ENCODE peak calls at places on chromosome 13, in ten cellular contexts. F, B, U, D, E, V, S, K, Z and R are unnamed samples.

GRCh38 chr13:26228080-26228479 is 6.0 kb upstream of the RNF6 start:
- DNase-seq in D (no peak), F (no peak), V (no peak), K (no peak), U (no peak), S (no peak), B (no peak), Z (no peak), E (no peak), R (no peak)

GRCh38 chr13:78976696-78977095 is 317.7 kb upstream of the OBI1 start:
- DNase-seq in E (no peak), K (no peak), B (no peak), V (no peak), Z (no peak), F (peak), D (no peak), U (no peak), S (no peak), R (no peak)

GRCh38 chr13:108322206-108322824 is 52.8 kb downstream of the TNFSF13B start:
- DNase-seq in Z (no peak), B (peak), K (peak), D (peak), F (no peak), U (no peak), E (peak), V (no peak), S (no peak), R (peak)

GRCh38 chr13:47004022-47004421 is 107.2 kb upstream of the HTR2A start:
- DNase-seq in F (no peak), S (no peak), U (no peak), D (peak), Z (no peak), V (no peak), B (peak), K (no peak), E (no peak), R (no peak)

GRCh38 chr13:44649118-44649455 is 73.0 kb upstream of the TSC22D1 start:
- DNase-seq in S (no peak), F (no peak), K (no peak), E (no peak), U (peak), B (no peak), D (no peak), Z (no peak), V (no peak), R (no peak)

GRCh38 chr13:47277774-47278173 is 380.9 kb upstream of the HTR2A start:
- DNase-seq in K (peak), V (no peak), D (peak), U (no peak), B (peak), F (no peak), S (no peak), Z (no peak), E (no peak), R (no peak)

GRCh38 chr13:30798776-30799625 is 63.7 kb downstream of the ALOX5AP start:
- DNase-seq in Z (no peak), S (no peak), D (no peak), B (peak), V (no peak), U (no peak), K (no peak), E (no peak), F (no peak), R (no peak)

GRCh38 chr13:46685006-46685730 is 111.8 kb downstream of the ESD start:
- DNase-seq in V (no peak), K (no peak), F (no peak), E (no peak), S (no peak), Z (no peak), B (no peak), U (no peak), D (no peak), R (no peak)

GRCh38 chr13:47875206-47875605 is 125.9 kb downstream of the SUCLA2 start:
- DNase-seq in E (no peak), D (no peak), V (no peak), U (no peak), S (no peak), Z (no peak), K (no peak), F (no peak), B (no peak), R (no peak)

GRCh38 chr13:68806125-68806524 is 1301.5 kb upstream of the ATXN8OS start:
- DNase-seq in Z (no peak), B (no peak), U (no peak), E (no peak), K (no peak), F (no peak), D (no peak), V (no peak), S (no peak), R (no peak)

GRCh38 chr13:32695602-32696250 is 109.5 kb downstream of the PDS5B start:
- DNase-seq in U (no peak), K (no peak), F (no peak), V (no peak), B (no peak), D (peak), E (no peak), S (no peak), Z (no peak), R (no peak)

GRCh38 chr13:30466358-30466714 is 600 bp upstream of the HMGB1 start:
- DNase-seq in D (no peak), K (peak), F (no peak), E (no peak), B (peak), U (no peak), Z (no peak), V (peak), S (no peak), R (peak)

GRCh38 chr13:80529734-80530133 is 188.8 kb upstream of the SPRY2 start:
- DNase-seq in S (no peak), K (peak), E (no peak), F (no peak), Z (no peak), B (peak), D (no peak), U (no peak), V (no peak), R (no peak)

GRCh38 chr13:37429976-37430375 is 168.6 kb downstream of the POSTN start:
- DNase-seq in U (no peak), V (no peak), F (no peak), D (peak), Z (no peak), K (peak), E (no peak), B (peak), S (no peak), R (peak)

GRCh38 chr13:32723987-32724386 is 137.7 kb downstream of the PDS5B start:
- DNase-seq in D (no peak), U (no peak), E (no peak), K (no peak), S (no peak), F (no peak), Z (no peak), B (no peak), V (no peak), R (no peak)

GRCh38 chr13:110885516-110885915 is 29.4 kb downstream of the ANKRD10 start:
- DNase-seq in Z (no peak), S (no peak), V (no peak), E (no peak), D (no peak), K (no peak), F (no peak), B (no peak), U (no peak), R (no peak)

GRCh38 chr13:44148159-44148929 is 225.3 kb upstream of the SERP2 start:
- DNase-seq in V (no peak), U (no peak), Z (no peak), E (no peak), K (no peak), S (no peak), D (no peak), F (no peak), B (peak), R (no peak)

GRCh38 chr13:103188688-103189326 is 122.6 kb upstream of the SLC10A2 start:
- DNase-seq in F (no peak), E (no peak), B (peak), K (peak), D (peak), U (no peak), V (no peak), Z (no peak), S (no peak), R (no peak)

GRCh38 chr13:29888306-29888705 is 37.9 kb upstream of the UBL3 start:
- DNase-seq in E (no peak), U (no peak), K (no peak), Z (no peak), D (peak), B (peak), V (no peak), F (no peak), S (no peak), R (peak)

GRCh38 chr13:97653741-97654140 is 219.8 kb downstream of the RAP2A start:
- DNase-seq in F (no peak), U (no peak), K (peak), Z (no peak), S (no peak), B (no peak), V (no peak), E (no peak), D (peak), R (peak)

GRCh38 chr13:51874651-51875050 is 12.9 kb downstream of the CCDC70 start:
- DNase-seq in Z (no peak), V (no peak), E (no peak), U (no peak), K (no peak), F (no peak), B (no peak), D (no peak), S (no peak), R (no peak)

GRCh38 chr13:46077260-46077659 is 24.7 kb upstream of the ZC3H13 start:
- DNase-seq in U (no peak), K (no peak), E (no peak), D (no peak), F (no peak), V (no peak), Z (no peak), B (no peak), S (no peak), R (no peak)

GRCh38 chr13:94413545-94413944 is 65.9 kb downstream of the DCT start:
- DNase-seq in V (no peak), D (no peak), E (no peak), K (no peak), U (no peak), F (no peak), S (no peak), Z (no peak), B (no peak), R (no peak)

GRCh38 chr13:84191199-84191598 is 308.9 kb upstream of the SLITRK1 start:
- DNase-seq in Z (no peak), U (no peak), V (no peak), E (no peak), S (no peak), K (no peak), D (no peak), B (no peak), F (no peak), R (no peak)

GRCh38 chr13:35256459-35257148 is 219.9 kb downstream of the MAB21L1 start:
- DNase-seq in D (no peak), E (no peak), B (no peak), Z (no peak), F (no peak), K (no peak), U (no peak), S (no peak), V (no peak), R (no peak)

GRCh38 chr13:36395280-36395679 is 37.0 kb upstream of the CCNA1 start:
- DNase-seq in E (no peak), K (peak), S (no peak), D (peak), U (no peak), B (peak), V (no peak), Z (no peak), F (no peak), R (peak)

GRCh38 chr13:104875008-104875762 is 1660.3 kb downstream of the EFNB2 start:
- DNase-seq in U (no peak), D (no peak), F (no peak), Z (peak), V (no peak), E (no peak), S (no peak), B (no peak), K (no peak), R (no peak)

GRCh38 chr13:52127783-52128702 is 830 bp downstream of the NEK5 start:
- DNase-seq in U (peak), K (peak), F (peak), Z (peak), D (peak), S (peak), V (peak), E (peak), B (peak), R (peak)

GRCh38 chr13:60654405-60654804 is 257.4 kb downstream of the TDRD3 start:
- DNase-seq in B (peak), U (peak), K (peak), F (peak), S (no peak), Z (no peak), E (no peak), V (peak), D (peak), R (peak)

GRCh38 chr13:48636550-48636949 is 17.2 kb upstream of the CYSLTR2 start:
- DNase-seq in S (no peak), F (no peak), D (peak), E (no peak), V (no peak), Z (no peak), U (no peak), K (peak), B (peak), R (peak)

GRCh38 chr13:110676057-110676510 is 29.8 kb downstream of the CARS2 start:
- DNase-seq in E (no peak), V (no peak), B (no peak), U (no peak), K (no peak), Z (no peak), F (no peak), S (no peak), D (no peak), R (no peak)

GRCh38 chr13:40346592-40346991 is 319.8 kb downstream of the FOXO1 start:
- DNase-seq in Z (no peak), S (no peak), D (no peak), F (no peak), B (no peak), E (no peak), V (no peak), K (no peak), U (no peak), R (no peak)

GRCh38 chr13:109669956-109670355 is 116.4 kb downstream of the IRS2 start:
- DNase-seq in S (no peak), Z (no peak), V (no peak), D (no peak), F (no peak), K (no peak), B (no peak), U (no peak), E (no peak), R (no peak)
- TF ChIP-seq CTCF in S (no peak), Z (no peak), V (no peak), D (no peak), F (no peak), K (no peak), B (no peak), U (no peak), E (no peak), R (no peak)

GRCh38 chr13:90654970-90655369 is 692.5 kb upstream of the MIR17HG start:
- DNase-seq in U (no peak), E (no peak), D (no peak), V (no peak), K (no peak), S (no peak), Z (no peak), F (no peak), B (no peak), R (no peak)
- TF ChIP-seq CTCF in U (no peak), E (no peak), D (no peak), V (no peak), K (no peak), S (no peak), Z (no peak), F (no peak), B (no peak), R (no peak)

GRCh38 chr13:99086869-99087129 is 108.9 kb upstream of the DOCK9 start:
- DNase-seq in E (no peak), B (peak), F (no peak), D (no peak), S (no peak), U (no peak), Z (no peak), V (peak), K (peak), R (no peak)
- TF ChIP-seq CTCF in E (no peak), B (no peak), F (no peak), D (no peak), S (no peak), U (no peak), Z (no peak), V (no peak), K (no peak), R (no peak)

GRCh38 chr13:96229356-96229755 is 139.4 kb downstream of the HS6ST3 start:
- DNase-seq in U (no peak), D (peak), S (no peak), B (peak), Z (no peak), K (peak), F (no peak), V (peak), E (peak), R (no peak)
- TF ChIP-seq CTCF in U (peak), D (peak), S (peak), B (peak), Z (no peak), K (peak), F (peak), V (peak), E (peak), R (peak)

DNA sequence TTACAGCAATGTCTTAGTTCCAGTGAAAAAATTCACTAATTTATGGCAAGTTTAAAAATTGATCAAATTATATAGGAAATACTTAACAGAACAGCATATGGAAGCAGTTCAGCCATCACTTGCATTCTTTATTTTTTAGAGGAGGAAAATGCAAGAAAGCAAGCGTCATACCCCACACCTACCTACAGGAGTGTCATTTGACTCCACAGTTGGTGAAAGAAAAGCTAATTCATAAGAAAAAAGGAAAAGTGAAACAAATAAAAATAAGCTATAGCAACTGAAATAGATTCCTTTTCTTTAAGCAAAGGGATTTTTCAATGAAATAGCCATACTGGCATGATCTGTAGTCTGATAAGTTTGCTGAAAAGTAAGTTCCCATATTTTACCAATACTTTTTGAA is 111.0 kb downstream of the DOCK9 start:
- DNase-seq in D (no peak), U (no peak), K (no peak), Z (no peak), S (no peak), V (no peak), E (peak), F (no peak), B (no peak), R (no peak)
- TF ChIP-seq CTCF in D (no peak), U (no peak), K (peak), Z (no peak), S (peak), V (peak), E (no peak), F (peak), B (peak), R (peak)